ENCODE peak calls at places on chromosomes 11 and 22, in nine cellular contexts. L, B, V, M, U, D, I, O and F are unnamed samples. For H3K27me3 and H3K36me3, the result is how much of the 10 kb centered on the place peaks cover.

GRCh38 chr22:32661296-32661695 is 140.2 kb upstream of the TIMP3 start:
- DNase-seq in L (no peak), B (peak), V (peak), M (no peak), U (peak), D (no peak), I (no peak), O (no peak), F (no peak)

GRCh38 chr11:115660072-115660805 is 156.0 kb upstream of the CADM1 start:
- DNase-seq in L (no peak), B (no peak), V (no peak), M (peak), U (no peak), D (peak), I (no peak), O (peak), F (no peak)

GRCh38 chr11:65180877-65181568 is 705 bp upstream of the CAPN1 start:
- DNase-seq in L (peak), B (peak), V (peak), M (peak), U (peak), D (peak), I (peak), O (peak), F (peak)

GRCh38 chr11:122721964-122722266 is 66.4 kb downstream of the UBASH3B start:
- DNase-seq in L (no peak), B (no peak), V (no peak), M (no peak), U (peak), D (no peak), I (no peak), O (no peak), F (no peak)

GRCh38 chr11:30914143-30914762 is 328.1 kb upstream of the MPPED2 start:
- DNase-seq in L (peak), B (peak), V (peak), M (peak), U (peak), D (peak), I (peak), O (peak), F (no peak)

GRCh38 chr11:20125927-20126326 is 34.3 kb downstream of the DBX1 start:
- DNase-seq in L (no peak), B (no peak), V (no peak), M (no peak), U (peak), D (no peak), I (no peak), O (no peak), F (no peak)

GRCh38 chr22:43449205-43449830 is 37.5 kb downstream of the MPPED1 start:
- DNase-seq in L (no peak), B (no peak), V (no peak), M (no peak), U (no peak), D (peak), I (no peak), O (peak), F (no peak)

GRCh38 chr22:42324991-42325710 is 54.7 kb upstream of the TCF20 start:
- DNase-seq in L (no peak), B (no peak), V (no peak), M (no peak), U (no peak), D (no peak), I (no peak), O (peak), F (peak)

GRCh38 chr22:25447689-25448434 is 116.6 kb upstream of the GRK3 start:
- DNase-seq in L (peak), B (peak), V (peak), M (peak), U (peak), D (peak), I (peak), O (peak), F (peak)

GRCh38 chr22:20781272-20781990 is 7.5 kb downstream of the SERPIND1 start:
- DNase-seq in L (no peak), B (no peak), V (no peak), M (no peak), U (peak), D (no peak), I (no peak), O (no peak), F (no peak)

GRCh38 chr11:60274462-60274861 is 6.0 kb upstream of the MS4A4A start:
- DNase-seq in L (no peak), B (no peak), V (no peak), M (no peak), U (no peak), D (no peak), I (no peak), O (no peak), F (no peak)

GRCh38 chr11:30143098-30143705 is 87.6 kb upstream of the FSHB start:
- DNase-seq in L (no peak), B (no peak), V (peak), M (no peak), U (peak), D (peak), I (peak), O (peak), F (no peak)

DNA sequence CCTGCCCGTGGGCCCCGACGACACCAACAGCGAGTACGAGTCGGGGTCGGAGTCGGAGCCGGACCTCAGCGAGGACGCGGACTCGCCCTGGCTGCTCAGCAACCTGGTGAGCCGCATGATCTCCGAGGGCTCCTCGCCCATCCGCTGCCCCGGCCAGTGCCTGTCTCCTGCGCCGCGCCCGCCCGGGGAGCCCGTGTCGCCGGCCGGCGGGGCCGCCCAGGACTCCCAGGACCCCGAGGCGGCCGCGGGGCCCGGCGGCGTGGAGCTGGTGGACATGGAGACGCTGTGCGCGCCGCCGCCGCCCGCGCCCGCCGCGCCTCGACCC is 3.6 kb downstream of the MAPK8IP2 start:
- DNase-seq in L (no peak), B (no peak), V (no peak), M (no peak), U (no peak), D (peak), I (no peak), O (no peak), F (no peak)
- H3K27me3 ChIP-seq in L (half or more), B (half or more), V (under half), M (half or more), U (half or more), D (half or more), I (under half), O (half or more), F (under half)

GRCh38 chr11:613369-613968 is 2.3 kb downstream of the IRF7 start:
- DNase-seq in L (peak), B (peak), V (no peak), M (peak), U (no peak), D (peak), I (no peak), O (peak), F (peak)
- H3K36me3 ChIP-seq in L (half or more), B (half or more), V (under half), M (under half), U (half or more), D (under half), I (half or more), O (under half), F (under half)

GRCh38 chr11:96045622-96046456 is 121.9 kb upstream of the MTMR2 start:
- DNase-seq in L (no peak), B (no peak), V (no peak), M (peak), U (peak), D (peak), I (no peak), O (peak), F (no peak)
- TF ChIP-seq CTCF in L (no peak), B (no peak), V (no peak), M (peak), U (peak), D (peak), I (no peak), O (peak), F (no peak)

GRCh38 chr11:12017865-12018453 is 9.5 kb upstream of the DKK3 start:
- DNase-seq in L (no peak), B (no peak), V (no peak), M (no peak), U (peak), D (no peak), I (no peak), O (no peak), F (no peak)

GRCh38 chr11:12019867-12020416 is 11.5 kb upstream of the DKK3 start:
- DNase-seq in L (no peak), B (no peak), V (no peak), M (no peak), U (no peak), D (no peak), I (no peak), O (no peak), F (no peak)

GRCh38 chr11:12020546-12020945 is 12.1 kb upstream of the DKK3 start:
- DNase-seq in L (no peak), B (no peak), V (no peak), M (no peak), U (no peak), D (no peak), I (no peak), O (peak), F (no peak)

GRCh38 chr11:12017243-12017678 is 8.8 kb upstream of the DKK3 start:
- DNase-seq in L (no peak), B (no peak), V (no peak), M (no peak), U (peak), D (no peak), I (no peak), O (no peak), F (no peak)

DNA sequence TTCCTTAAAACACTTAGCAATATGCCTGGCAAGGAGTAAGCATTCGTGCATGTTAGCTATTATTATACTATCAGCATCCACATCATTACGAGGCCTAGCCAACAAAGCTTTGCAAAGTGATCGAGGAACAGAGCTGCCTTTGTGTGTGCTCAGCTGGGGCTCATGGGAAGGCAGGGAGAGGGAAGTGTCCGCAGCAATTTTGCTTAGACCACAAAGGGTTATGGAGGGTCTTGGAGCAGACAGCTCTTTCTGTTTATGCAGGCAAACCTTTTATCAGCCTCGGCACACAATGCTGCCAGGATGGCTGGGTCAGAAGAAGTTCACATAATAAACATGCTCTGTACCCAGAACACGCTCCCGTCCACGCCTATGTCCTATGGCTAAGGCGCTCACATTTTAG is 10.9 kb upstream of the DKK3 start:
- DNase-seq in L (no peak), B (no peak), V (no peak), M (no peak), U (peak), D (no peak), I (peak), O (no peak), F (no peak)
- H3K27me3 ChIP-seq in L (under half), B (under half), V (under half), M (under half), U (under half), D (under half), I (under half), O (under half), F (under half)